ENCODE peak calls at places on chromosomes 1 and 21, in four cellular contexts. One of them, this sample, is unnamed. For H3K4me1 and H3K36me3, the result is how much of the 10 kb centered on the place peaks cover.

GRCh38 chr1:113904292-113904673 is 316 bp downstream of the AP4B1 start:
- DNase-seq in thoracic aorta: no peak
- DNase-seq in esophagus muscularis mucosa: no peak
- DNase-seq in left lung: no peak
- DNase-seq in this sample: no peak

GRCh38 chr1:204858381-204858821 is 12.3 kb upstream of the NFASC start:
- DNase-seq in thoracic aorta: no peak
- DNase-seq in esophagus muscularis mucosa: no peak
- DNase-seq in left lung: no peak
- DNase-seq in this sample: no peak

GRCh38 chr21:14678987-14679574 is 133.0 kb upstream of the SAMSN1 start:
- DNase-seq in thoracic aorta: no peak
- DNase-seq in esophagus muscularis mucosa: no peak
- DNase-seq in left lung: no peak
- DNase-seq in this sample: no peak

GRCh38 chr1:7534061-7534825 is 236.9 kb upstream of the VAMP3 start:
- DNase-seq in thoracic aorta: no peak
- DNase-seq in esophagus muscularis mucosa: no peak
- DNase-seq in left lung: peak
- DNase-seq in this sample: peak

GRCh38 chr1:56183151-56183550 is 396.2 kb downstream of the PLPP3 start:
- DNase-seq in thoracic aorta: no peak
- DNase-seq in esophagus muscularis mucosa: no peak
- DNase-seq in left lung: no peak
- DNase-seq in this sample: no peak

GRCh38 chr1:72557446-72558049 is 275.2 kb upstream of the NEGR1 start:
- DNase-seq in thoracic aorta: no peak
- DNase-seq in esophagus muscularis mucosa: no peak
- DNase-seq in left lung: no peak
- DNase-seq in this sample: no peak

GRCh38 chr1:116855788-116856187 is 53.9 kb upstream of the PTGFRN start:
- DNase-seq in thoracic aorta: no peak
- DNase-seq in esophagus muscularis mucosa: no peak
- DNase-seq in left lung: no peak
- DNase-seq in this sample: no peak

GRCh38 chr1:214440219-214440965 is 111.0 kb downstream of the PTPN14 start:
- DNase-seq in thoracic aorta: no peak
- DNase-seq in esophagus muscularis mucosa: no peak
- DNase-seq in left lung: no peak
- DNase-seq in this sample: no peak

GRCh38 chr1:43348809-43349593 is 9.8 kb upstream of the CDC20 start:
- DNase-seq in thoracic aorta: peak
- DNase-seq in esophagus muscularis mucosa: peak
- DNase-seq in left lung: peak
- DNase-seq in this sample: peak

GRCh38 chr1:201719812-201720521 is 109.0 kb upstream of the IPO9 start:
- DNase-seq in thoracic aorta: no peak
- DNase-seq in esophagus muscularis mucosa: no peak
- DNase-seq in left lung: peak
- DNase-seq in this sample: no peak

GRCh38 chr1:145961425-145962156 is 2.8 kb downstream of the ANKRD34A start:
- DNase-seq in thoracic aorta: no peak
- DNase-seq in esophagus muscularis mucosa: no peak
- DNase-seq in left lung: peak
- DNase-seq in this sample: peak

GRCh38 chr1:110638062-110638461 is 31.9 kb upstream of the KCNA2 start:
- DNase-seq in thoracic aorta: no peak
- DNase-seq in esophagus muscularis mucosa: no peak
- DNase-seq in left lung: no peak
- DNase-seq in this sample: no peak

GRCh38 chr1:198529414-198529813 is 11.1 kb downstream of the ATP6V1G3 start:
- DNase-seq in thoracic aorta: no peak
- DNase-seq in esophagus muscularis mucosa: no peak
- DNase-seq in left lung: no peak
- DNase-seq in this sample: no peak

GRCh38 chr1:81617308-81618027 is 183.3 kb upstream of the ADGRL2 start:
- DNase-seq in thoracic aorta: no peak
- DNase-seq in esophagus muscularis mucosa: no peak
- DNase-seq in left lung: no peak
- DNase-seq in this sample: no peak

GRCh38 chr1:20626524-20626923 is 6.7 kb upstream of the PINK1 start:
- DNase-seq in thoracic aorta: no peak
- DNase-seq in esophagus muscularis mucosa: no peak
- DNase-seq in left lung: no peak
- DNase-seq in this sample: no peak

GRCh38 chr1:24779689-24780464 is 34.6 kb downstream of the CLIC4 start:
- DNase-seq in thoracic aorta: no peak
- DNase-seq in esophagus muscularis mucosa: no peak
- DNase-seq in left lung: no peak
- DNase-seq in this sample: no peak

GRCh38 chr1:39940253-39940652 is 14.7 kb upstream of the MFSD2A start:
- DNase-seq in thoracic aorta: no peak
- DNase-seq in esophagus muscularis mucosa: no peak
- DNase-seq in left lung: no peak
- DNase-seq in this sample: no peak

GRCh38 chr1:161128591-161129420 is 3.7 kb downstream of the DEDD start:
- DNase-seq in thoracic aorta: no peak
- DNase-seq in esophagus muscularis mucosa: no peak
- DNase-seq in left lung: no peak
- DNase-seq in this sample: no peak

GRCh38 chr1:8174807-8175206 is 143.1 kb upstream of the SLC45A1 start:
- DNase-seq in thoracic aorta: no peak
- DNase-seq in esophagus muscularis mucosa: no peak
- DNase-seq in left lung: peak
- DNase-seq in this sample: no peak

GRCh38 chr1:226820935-226821718 is 49.3 kb upstream of the PSEN2 start:
- DNase-seq in thoracic aorta: peak
- DNase-seq in esophagus muscularis mucosa: peak
- DNase-seq in left lung: peak
- DNase-seq in this sample: no peak

GRCh38 chr1:116806245-116806644 is 52.0 kb downstream of the CD2 start:
- DNase-seq in thoracic aorta: no peak
- DNase-seq in esophagus muscularis mucosa: peak
- DNase-seq in left lung: no peak
- DNase-seq in this sample: peak

GRCh38 chr21:39705849-39706248 is 39.1 kb upstream of the IGSF5 start:
- DNase-seq in thoracic aorta: no peak
- DNase-seq in esophagus muscularis mucosa: peak
- DNase-seq in left lung: no peak
- DNase-seq in this sample: no peak

DNA sequence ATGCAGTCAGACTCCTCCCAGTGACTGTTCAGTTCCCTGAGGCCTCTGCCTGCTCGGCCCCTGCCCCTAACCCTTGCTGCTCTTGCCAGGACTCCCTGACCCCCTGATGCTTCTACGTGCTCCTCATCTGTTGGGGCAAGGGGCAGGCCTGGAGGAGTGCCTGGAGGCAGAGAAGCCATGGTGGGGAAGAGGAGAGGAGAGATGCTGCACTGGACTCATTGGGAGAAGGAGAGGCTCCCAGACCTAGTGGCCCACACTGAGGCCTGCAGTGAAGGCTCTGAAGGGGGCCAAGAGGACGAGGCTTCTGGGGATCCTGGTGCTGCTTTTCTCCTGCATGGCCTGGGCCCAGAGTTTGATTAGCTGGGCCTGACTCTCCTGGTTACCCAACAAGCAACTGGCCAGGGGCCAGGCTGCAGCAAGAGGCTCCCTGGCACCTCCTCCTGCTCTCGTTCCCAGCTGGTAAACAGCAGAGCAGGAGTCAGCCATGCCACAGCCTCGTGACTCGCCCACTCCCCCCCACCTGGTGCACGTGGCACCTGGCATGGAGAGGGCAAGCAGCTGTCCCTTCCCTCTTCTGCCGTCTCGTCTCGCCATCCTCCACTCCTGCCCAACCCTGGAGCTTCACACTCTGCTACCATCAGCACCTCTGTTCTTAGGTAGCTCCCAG is 849 bp upstream of the RORC start:
- DNase-seq in thoracic aorta: no peak
- DNase-seq in esophagus muscularis mucosa: no peak
- DNase-seq in left lung: peak
- DNase-seq in this sample: no peak
- H3K4me1 ChIP-seq in thoracic aorta: under half
- H3K4me1 ChIP-seq in esophagus muscularis mucosa: under half
- H3K4me1 ChIP-seq in left lung: half or more
- H3K4me1 ChIP-seq in this sample: half or more

GRCh38 chr21:43916076-43916475 is 51.1 kb downstream of the AGPAT3 start:
- DNase-seq in thoracic aorta: no peak
- DNase-seq in esophagus muscularis mucosa: no peak
- DNase-seq in left lung: no peak
- DNase-seq in this sample: no peak
- H3K4me3 ChIP-seq in thoracic aorta: no peak
- H3K4me3 ChIP-seq in esophagus muscularis mucosa: no peak
- H3K4me3 ChIP-seq in left lung: no peak
- H3K4me3 ChIP-seq in this sample: peak

DNA sequence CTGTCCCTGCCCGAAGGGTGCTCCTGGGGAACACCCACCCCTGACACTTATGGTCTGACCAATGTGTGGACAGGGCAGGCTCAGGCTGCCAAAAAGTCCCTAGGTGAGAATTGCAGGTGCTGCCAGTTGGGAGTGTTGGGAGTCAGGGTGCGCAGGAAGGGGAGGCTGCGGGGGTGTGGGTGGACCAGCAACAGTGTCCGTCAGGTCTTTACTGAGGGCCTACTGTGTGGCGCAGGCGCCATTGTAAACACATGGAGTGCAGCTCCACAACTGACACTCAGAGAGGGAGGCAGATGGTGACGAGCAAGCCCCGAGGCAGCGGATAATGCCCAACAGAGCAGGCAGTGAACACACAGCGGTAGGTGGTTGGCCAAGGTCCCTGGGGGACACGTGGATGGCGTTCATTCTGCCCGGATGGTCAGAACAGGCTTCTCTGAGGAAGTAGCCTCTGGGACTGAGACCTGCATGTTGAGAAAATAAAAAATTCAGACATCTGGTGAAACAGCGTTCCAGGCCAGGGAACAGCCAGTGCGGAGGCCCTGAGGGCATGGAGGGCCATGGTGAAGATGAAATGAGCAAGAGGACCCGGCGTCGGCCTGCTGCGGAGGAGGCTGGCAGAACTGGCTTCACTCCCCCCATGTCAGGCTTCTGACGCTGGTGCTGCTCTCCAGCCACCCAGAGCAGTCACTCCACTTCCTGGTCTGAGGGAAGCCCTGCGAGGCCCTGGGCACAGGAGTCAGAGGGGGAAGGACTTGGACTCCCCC is 136.2 kb upstream of the ZBTB40 start:
- DNase-seq in thoracic aorta: no peak
- DNase-seq in esophagus muscularis mucosa: no peak
- DNase-seq in left lung: no peak
- DNase-seq in this sample: no peak
- H3K36me3 ChIP-seq in thoracic aorta: under half
- H3K36me3 ChIP-seq in esophagus muscularis mucosa: under half
- H3K36me3 ChIP-seq in left lung: under half
- H3K36me3 ChIP-seq in this sample: under half

GRCh38 chr1:54339126-54339525 is 67.1 kb downstream of the SSBP3 start:
- DNase-seq in thoracic aorta: no peak
- DNase-seq in esophagus muscularis mucosa: no peak
- DNase-seq in left lung: no peak
- DNase-seq in this sample: no peak
- H3K4me1 ChIP-seq in thoracic aorta: under half
- H3K4me1 ChIP-seq in esophagus muscularis mucosa: half or more
- H3K4me1 ChIP-seq in left lung: under half
- H3K4me1 ChIP-seq in this sample: under half

GRCh38 chr1:177969825-177970371 is at the start of gene SEC16B:
- DNase-seq in thoracic aorta: no peak
- DNase-seq in esophagus muscularis mucosa: no peak
- DNase-seq in left lung: no peak
- DNase-seq in this sample: no peak
- H3K4me3 ChIP-seq in thoracic aorta: no peak
- H3K4me3 ChIP-seq in esophagus muscularis mucosa: no peak
- H3K4me3 ChIP-seq in left lung: no peak
- H3K4me3 ChIP-seq in this sample: no peak

GRCh38 chr1:12001996-12002493 is 17.3 kb upstream of the MIIP start:
- DNase-seq in thoracic aorta: no peak
- DNase-seq in esophagus muscularis mucosa: no peak
- DNase-seq in left lung: no peak
- DNase-seq in this sample: no peak

GRCh38 chr1:12001249-12001917 is 17.9 kb upstream of the MIIP start:
- DNase-seq in thoracic aorta: no peak
- DNase-seq in esophagus muscularis mucosa: no peak
- DNase-seq in left lung: no peak
- DNase-seq in this sample: no peak

GRCh38 chr1:12005488-12006166 is 13.7 kb upstream of the MIIP start:
- DNase-seq in thoracic aorta: no peak
- DNase-seq in esophagus muscularis mucosa: no peak
- DNase-seq in left lung: no peak
- DNase-seq in this sample: no peak

GRCh38 chr1:12006167-12006921 is 13.0 kb upstream of the MIIP start:
- DNase-seq in thoracic aorta: no peak
- DNase-seq in esophagus muscularis mucosa: no peak
- DNase-seq in left lung: no peak
- DNase-seq in this sample: no peak

DNA sequence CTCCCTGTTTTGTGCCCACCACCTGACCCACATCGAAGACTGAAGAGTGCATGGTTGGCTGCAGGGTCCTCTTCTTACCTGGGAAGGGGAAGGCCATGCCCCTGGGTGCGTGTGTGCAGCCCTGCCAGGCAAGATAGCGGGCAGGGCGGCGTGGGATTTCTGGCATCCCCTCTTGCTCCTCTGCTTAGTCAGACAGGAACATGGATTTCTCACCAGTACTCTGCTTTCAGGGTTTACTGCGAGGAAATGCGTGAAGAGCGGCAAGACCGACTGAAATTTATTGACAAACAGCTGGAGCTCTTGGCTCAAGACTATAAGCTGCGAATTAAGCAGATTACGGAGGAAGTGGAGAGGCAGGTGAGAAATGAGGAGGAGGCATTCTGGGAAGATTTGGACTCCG is 15.5 kb upstream of the MIIP start:
- DNase-seq in thoracic aorta: no peak
- DNase-seq in esophagus muscularis mucosa: no peak
- DNase-seq in left lung: no peak
- DNase-seq in this sample: no peak
- H3K36me3 ChIP-seq in thoracic aorta: half or more
- H3K36me3 ChIP-seq in esophagus muscularis mucosa: half or more
- H3K36me3 ChIP-seq in left lung: under half
- H3K36me3 ChIP-seq in this sample: under half

GRCh38 chr1:1434131-1434811 is 1.2 kb upstream of the VWA1 start:
- DNase-seq in thoracic aorta: no peak
- DNase-seq in esophagus muscularis mucosa: no peak
- DNase-seq in left lung: no peak
- DNase-seq in this sample: no peak
- H3K4me1 ChIP-seq in thoracic aorta: under half
- H3K4me1 ChIP-seq in esophagus muscularis mucosa: half or more
- H3K4me1 ChIP-seq in left lung: half or more
- H3K4me1 ChIP-seq in this sample: under half

GRCh38 chr1:11354893-11355593 is 82.0 kb downstream of the UBIAD1 start:
- DNase-seq in thoracic aorta: no peak
- DNase-seq in esophagus muscularis mucosa: no peak
- DNase-seq in left lung: no peak
- DNase-seq in this sample: no peak
- H3K4me3 ChIP-seq in thoracic aorta: no peak
- H3K4me3 ChIP-seq in esophagus muscularis mucosa: no peak
- H3K4me3 ChIP-seq in left lung: no peak
- H3K4me3 ChIP-seq in this sample: no peak

DNA sequence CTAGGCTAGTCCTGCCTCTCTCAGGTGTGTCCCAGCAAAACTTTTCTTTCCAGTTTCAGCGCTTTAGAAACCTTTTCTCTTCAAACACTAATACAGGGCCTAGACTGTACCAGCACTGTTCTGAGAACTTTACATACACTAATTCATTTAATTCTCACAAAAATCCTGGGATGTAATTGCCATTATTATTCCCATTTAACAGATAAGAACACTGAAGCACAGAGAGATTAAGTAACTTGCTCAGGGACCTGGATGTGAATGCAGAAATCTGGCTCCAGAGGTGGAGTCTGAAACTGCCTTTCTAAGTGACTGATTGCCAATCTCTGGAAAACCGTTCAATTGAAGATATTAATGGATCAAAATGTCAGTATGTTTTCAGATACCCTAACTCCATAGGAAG is 849 bp upstream of the UCK2 start:
- DNase-seq in thoracic aorta: no peak
- DNase-seq in esophagus muscularis mucosa: no peak
- DNase-seq in left lung: no peak
- DNase-seq in this sample: no peak
- H3K36me3 ChIP-seq in thoracic aorta: under half
- H3K36me3 ChIP-seq in esophagus muscularis mucosa: under half
- H3K36me3 ChIP-seq in left lung: under half
- H3K36me3 ChIP-seq in this sample: under half